ENCODE peak calls at places on chromosomes 16 and 17, in six cellular contexts. N, X, Q, K, L and B are unnamed samples.

GRCh38 chr16:14486520-14487303 is 143.3 kb downstream of the PARN start:
- DNase-seq in N (peak), X (peak), Q (no peak), K (peak), L (peak), B (peak)

GRCh38 chr17:74549343-74549742 is 3.4 kb upstream of the CD300C start:
- DNase-seq in N (no peak), X (no peak), Q (no peak), K (no peak), L (no peak), B (no peak)

GRCh38 chr17:1905190-1905919 is 75.5 kb downstream of the RPA1 start:
- DNase-seq in N (peak), X (no peak), Q (no peak), K (no peak), L (no peak), B (no peak)

GRCh38 chr17:28086519-28086918 is 44.0 kb downstream of the NLK start:
- DNase-seq in N (no peak), X (no peak), Q (no peak), K (no peak), L (no peak), B (no peak)

GRCh38 chr17:3946711-3947235 is 17.5 kb downstream of the ATP2A3 start:
- DNase-seq in N (no peak), X (no peak), Q (no peak), K (no peak), L (no peak), B (no peak)

GRCh38 chr17:38569701-38570512 is 35.8 kb downstream of the SRCIN1 start:
- DNase-seq in N (peak), X (no peak), Q (no peak), K (no peak), L (no peak), B (no peak)

GRCh38 chr17:76458580-76459490 is 5.9 kb upstream of the UBE2O start:
- DNase-seq in N (peak), X (peak), Q (peak), K (peak), L (no peak), B (no peak)

GRCh38 chr17:39229274-39229913 is 3.6 kb upstream of the STAC2 start:
- DNase-seq in N (no peak), X (no peak), Q (no peak), K (no peak), L (no peak), B (no peak)

GRCh38 chr17:42877037-42877436 is 23.6 kb upstream of the G6PC1 start:
- DNase-seq in N (no peak), X (no peak), Q (no peak), K (no peak), L (no peak), B (no peak)